ENCODE peak calls at places on chromosomes 16 and 17, in eight cellular contexts. O is IMR-90; P is thoracic aorta; R is cardiac muscle cell; D is left ventricle myocardium inferior; S is suprapubic skin; Y is astrocyte; G is CD8-positive, alpha-beta T cell. U is an unnamed sample. For H3K36me3, the result is how much of the 10 kb centered on the place peaks cover.

GRCh38 chr16:68972720-68973119 is 129.4 kb downstream of the TANGO6 start:
- DNase-seq in O (peak), P (no peak), R (peak), D (no peak), S (no peak), Y (peak), G (no peak), U (no peak)

GRCh38 chr17:39750131-39751015 is 12.6 kb downstream of the GRB7 start:
- DNase-seq in O (no peak), P (no peak), R (peak), D (no peak), S (peak), Y (no peak), G (no peak), U (no peak)

GRCh38 chr17:80927791-80928216 is 63.8 kb upstream of the CHMP6 start:
- DNase-seq in O (peak), P (no peak), R (peak), D (no peak), S (no peak), Y (peak), G (no peak), U (no peak)

GRCh38 chr17:17710355-17710727 is 29.1 kb downstream of the RAI1 start:
- DNase-seq in O (no peak), P (no peak), R (no peak), D (no peak), S (no peak), Y (no peak), G (no peak), U (no peak)

GRCh38 chr16:78365376-78365775 is 265.9 kb downstream of the WWOX start:
- DNase-seq in O (no peak), P (no peak), R (no peak), D (no peak), S (no peak), Y (no peak), G (no peak), U (no peak)

GRCh38 chr17:73307130-73307529 is 4.7 kb downstream of the CDC42EP4 start:
- DNase-seq in O (no peak), P (no peak), R (no peak), D (peak), S (no peak), Y (no peak), G (no peak), U (no peak)

GRCh38 chr17:42122371-42123303 is at the start of gene HSPB9:
- DNase-seq in O (no peak), P (no peak), R (peak), D (peak), S (no peak), Y (no peak), G (no peak), U (no peak)

GRCh38 chr17:68759343-68760140 is 158.4 kb upstream of the FAM20A start:
- DNase-seq in O (peak), P (peak), R (peak), D (peak), S (peak), Y (peak), G (no peak), U (peak)

GRCh38 chr17:48104440-48104839 is 3.1 kb upstream of the SNX11 start:
- DNase-seq in O (no peak), P (no peak), R (no peak), D (no peak), S (no peak), Y (no peak), G (no peak), U (no peak)

GRCh38 chr17:42289863-42290165 is 1.5 kb downstream of the STAT5A start:
- DNase-seq in O (no peak), P (no peak), R (no peak), D (no peak), S (peak), Y (no peak), G (no peak), U (no peak)

GRCh38 chr17:66726371-66726770 is 108.5 kb upstream of the CACNG5 start:
- DNase-seq in O (no peak), P (no peak), R (no peak), D (no peak), S (no peak), Y (no peak), G (no peak), U (no peak)

GRCh38 chr16:67490330-67491096 is 7.2 kb upstream of the AGRP start:
- DNase-seq in O (peak), P (no peak), R (no peak), D (no peak), S (no peak), Y (no peak), G (no peak), U (no peak)

GRCh38 chr16:50207652-50208051 is 54.5 kb downstream of the TENT4B start:
- DNase-seq in O (peak), P (no peak), R (peak), D (no peak), S (no peak), Y (peak), G (no peak), U (no peak)

GRCh38 chr16:67957622-67958021 is 10.8 kb downstream of the SLC12A4 start:
- DNase-seq in O (no peak), P (no peak), R (no peak), D (no peak), S (no peak), Y (no peak), G (no peak), U (no peak)

GRCh38 chr16:89655062-89655643 is 2.4 kb downstream of the CHMP1A start:
- DNase-seq in O (no peak), P (no peak), R (no peak), D (no peak), S (no peak), Y (no peak), G (no peak), U (no peak)

GRCh38 chr16:89656435-89657121 is 930 bp downstream of the CHMP1A start:
- DNase-seq in O (no peak), P (no peak), R (no peak), D (no peak), S (no peak), Y (no peak), G (no peak), U (no peak)

GRCh38 chr16:89657442-89658220 is at the start of the genes CHMP1A and SPATA33:
- DNase-seq in O (peak), P (peak), R (peak), D (peak), S (peak), Y (peak), G (peak), U (peak)

GRCh38 chr16:89651584-89651983 is 5.9 kb downstream of the CHMP1A start:
- DNase-seq in O (no peak), P (no peak), R (no peak), D (no peak), S (no peak), Y (no peak), G (no peak), U (no peak)

DNA sequence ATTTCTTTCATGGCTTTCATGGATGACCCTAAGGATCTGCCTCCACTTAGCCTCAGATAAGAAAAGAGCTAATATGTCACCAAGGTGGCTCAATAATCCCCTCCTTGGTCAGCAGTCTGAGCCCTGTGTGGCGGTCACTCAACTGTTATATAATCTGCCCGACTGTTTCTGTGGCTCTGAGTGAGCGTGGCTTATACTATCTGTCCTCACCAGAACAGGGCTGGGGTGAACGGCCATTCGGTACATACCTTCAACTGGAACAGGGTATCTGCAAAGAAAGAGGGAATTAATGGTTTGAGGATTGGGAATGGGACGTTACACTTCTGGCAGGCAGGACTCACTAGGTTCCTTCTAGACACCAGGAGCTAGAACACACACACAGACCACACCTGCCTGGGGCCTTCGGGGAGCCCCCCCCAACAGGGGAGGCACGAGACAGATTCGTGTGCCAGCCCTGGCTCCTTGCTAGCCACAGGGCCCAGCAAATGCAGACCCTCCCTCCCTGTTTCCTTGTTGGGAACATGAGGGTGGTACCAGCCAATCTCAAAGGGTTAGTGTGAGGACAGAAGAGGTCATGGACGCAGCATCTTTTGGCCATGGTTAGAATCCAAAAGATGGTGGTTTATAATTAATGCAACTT is 3.7 kb downstream of the CHMP1A start:
- DNase-seq in O (no peak), P (no peak), R (no peak), D (no peak), S (no peak), Y (no peak), G (no peak), U (no peak)
- H3K4me3 ChIP-seq in O (no peak), P (no peak), R (no peak), D (no peak), S (no peak), Y (no peak), G (no peak), U (no peak)

GRCh38 chr16:82344157-82344556 is 174.1 kb upstream of the MPHOSPH6 start:
- DNase-seq in O (no peak), P (no peak), R (peak), D (no peak), S (no peak), Y (no peak), G (no peak), U (no peak)
- TF ChIP-seq CTCF in O (no peak), P (peak), R (peak), D (peak), S (no peak), Y (peak), G (no peak), U (no peak)

GRCh38 chr17:6244253-6244652 is 174.1 kb downstream of the WSCD1 start:
- DNase-seq in O (no peak), P (no peak), R (no peak), D (no peak), S (no peak), Y (no peak), G (no peak), U (no peak)
- H3K36me3 ChIP-seq in O (under half), P (under half), R (under half), D (under half), S (under half), Y (under half), G (under half), U (under half)

DNA sequence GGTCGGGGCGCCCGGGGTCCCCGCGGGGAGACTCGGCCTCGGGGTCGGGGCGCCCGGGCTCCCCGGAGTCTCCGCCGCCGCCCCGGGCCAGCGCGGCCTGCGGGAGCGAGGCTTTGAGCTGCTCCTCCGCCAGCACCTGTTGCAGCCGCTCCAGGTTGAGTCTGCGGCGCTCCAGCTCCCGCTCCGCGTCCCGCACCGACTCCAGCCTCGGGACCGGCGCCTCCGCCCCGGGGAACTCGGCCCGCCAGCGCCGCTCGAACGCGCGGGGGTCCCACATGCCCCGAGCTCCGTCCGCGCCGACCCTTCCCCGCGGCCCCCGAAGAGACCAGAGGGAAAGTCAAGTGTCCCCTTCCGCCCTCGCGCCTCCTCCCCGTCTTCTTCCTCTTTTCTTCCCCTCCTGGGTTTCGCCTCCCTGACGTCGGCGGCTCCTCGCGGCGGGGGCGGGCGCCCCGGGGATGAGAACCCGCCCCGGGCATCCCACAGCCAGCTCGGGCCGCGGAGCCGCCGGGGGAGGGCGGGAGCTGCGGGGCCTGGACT is 40.8 kb upstream of the BHLHA9 start:
- DNase-seq in O (no peak), P (no peak), R (peak), D (peak), S (peak), Y (no peak), G (no peak), U (no peak)
- H3K4me3 ChIP-seq in O (peak), P (peak), R (peak), D (peak), S (peak), Y (peak), G (peak), U (peak)

U was measured in BJ.